ENCODE peak calls at places on chromosomes 11 and 22, in ten cellular contexts. J is keratinocyte, M is H9, L is astrocyte, Z is mesenchymal stem cell, H is fibroblast of lung, W is neural progenitor cell, R is HepG2, D is HCT116, O is hepatocyte. F is an unnamed sample. For H3K9me3, the result is how much of the 10 kb centered on the place peaks cover.

GRCh38 chr11:22192289-22192641 is 620 bp upstream of the ANO5 start:
- DNase-seq in J (no peak), M (peak), L (no peak), Z (no peak), H (peak), W (peak), R (peak), D (no peak), O (peak), F (no peak)

GRCh38 chr11:62555464-62556092 is 9.0 kb upstream of the AHNAK start:
- DNase-seq in J (no peak), M (no peak), L (peak), Z (no peak), H (peak), W (peak), R (no peak), D (no peak), O (peak), F (peak)

GRCh38 chr11:110797453-110797852 is 85.2 kb upstream of the ARHGAP20 start:
- DNase-seq in J (no peak), M (no peak), L (peak), Z (no peak), H (peak), W (no peak), R (no peak), D (no peak), O (no peak), F (no peak)

GRCh38 chr11:12213920-12214319 is 103.5 kb downstream of the MICAL2 start:
- DNase-seq in J (no peak), M (no peak), L (no peak), Z (peak), H (no peak), W (no peak), R (no peak), D (no peak), O (no peak), F (no peak)

GRCh38 chr11:111229604-111230003 is 15.9 kb upstream of the POU2AF2 start:
- DNase-seq in J (no peak), M (no peak), L (no peak), Z (no peak), H (peak), W (no peak), R (no peak), D (no peak), O (no peak), F (peak)

GRCh38 chr11:117201516-117201866 is 2.3 kb downstream of the TAGLN start:
- DNase-seq in J (no peak), M (no peak), L (no peak), Z (no peak), H (no peak), W (no peak), R (no peak), D (no peak), O (no peak), F (no peak)

GRCh38 chr11:69300124-69301032 is 6.4 kb downstream of the MYEOV start:
- DNase-seq in J (no peak), M (no peak), L (no peak), Z (peak), H (peak), W (no peak), R (no peak), D (no peak), O (no peak), F (peak)

GRCh38 chr11:65793144-65793581 is 6.3 kb downstream of the OVOL1 start:
- DNase-seq in J (peak), M (no peak), L (no peak), Z (no peak), H (no peak), W (no peak), R (no peak), D (no peak), O (peak), F (no peak)

GRCh38 chr11:117058761-117059233 is 39.4 kb downstream of the SIK3 start:
- DNase-seq in J (no peak), M (no peak), L (peak), Z (peak), H (peak), W (peak), R (no peak), D (no peak), O (no peak), F (no peak)

GRCh38 chr11:134610116-134610910 is 198.3 kb upstream of the B3GAT1 start:
- DNase-seq in J (no peak), M (no peak), L (no peak), Z (no peak), H (no peak), W (no peak), R (no peak), D (no peak), O (no peak), F (no peak)

GRCh38 chr11:93209476-93209875 is 11.7 kb upstream of the SLC36A4 start:
- DNase-seq in J (no peak), M (no peak), L (no peak), Z (no peak), H (no peak), W (no peak), R (no peak), D (no peak), O (no peak), F (no peak)

GRCh38 chr11:95335989-95336388 is 105.0 kb upstream of the SESN3 start:
- DNase-seq in J (no peak), M (no peak), L (no peak), Z (no peak), H (peak), W (no peak), R (no peak), D (no peak), O (no peak), F (no peak)

GRCh38 chr22:50561401-50562074 is 1.2 kb downstream of the SYCE3 start:
- DNase-seq in J (no peak), M (no peak), L (no peak), Z (no peak), H (no peak), W (no peak), R (no peak), D (no peak), O (no peak), F (no peak)

GRCh38 chr11:36540998-36541397 is 26.8 kb upstream of the RAG1 start:
- DNase-seq in J (no peak), M (peak), L (peak), Z (peak), H (peak), W (peak), R (peak), D (peak), O (peak), F (peak)

GRCh38 chr22:25484916-25485315 is 79.6 kb upstream of the GRK3 start:
- DNase-seq in J (no peak), M (no peak), L (no peak), Z (no peak), H (no peak), W (no peak), R (no peak), D (no peak), O (no peak), F (no peak)

GRCh38 chr11:67315325-67315909 is 12.1 kb downstream of the SSH3 start:
- DNase-seq in J (no peak), M (no peak), L (no peak), Z (no peak), H (no peak), W (no peak), R (no peak), D (no peak), O (no peak), F (no peak)

GRCh38 chr22:19039796-19040580 is 82.2 kb downstream of the DGCR2 start:
- DNase-seq in J (no peak), M (peak), L (no peak), Z (no peak), H (no peak), W (no peak), R (no peak), D (no peak), O (no peak), F (no peak)

GRCh38 chr11:11996321-11997174 is 11.9 kb downstream of the DKK3 start:
- DNase-seq in J (no peak), M (no peak), L (no peak), Z (no peak), H (no peak), W (no peak), R (no peak), D (no peak), O (no peak), F (no peak)

GRCh38 chr11:130089669-130090063 is 20.0 kb downstream of the APLP2 start:
- DNase-seq in J (no peak), M (no peak), L (no peak), Z (no peak), H (no peak), W (no peak), R (peak), D (no peak), O (no peak), F (no peak)

GRCh38 chr11:14500181-14500651 is 605 bp upstream of the COPB1 start:
- DNase-seq in J (no peak), M (no peak), L (peak), Z (peak), H (peak), W (peak), R (peak), D (no peak), O (peak), F (peak)

GRCh38 chr11:65891180-65892136 is 985 bp downstream of the CCDC85B start:
- DNase-seq in J (no peak), M (peak), L (no peak), Z (no peak), H (no peak), W (peak), R (peak), D (no peak), O (no peak), F (peak)

GRCh38 chr11:126333142-126333541 is 22.3 kb upstream of the ST3GAL4 start:
- DNase-seq in J (no peak), M (no peak), L (no peak), Z (no peak), H (no peak), W (no peak), R (no peak), D (no peak), O (no peak), F (no peak)

GRCh38 chr11:9765320-9766101 is 101.6 kb downstream of the SWAP70 start:
- DNase-seq in J (no peak), M (peak), L (peak), Z (peak), H (peak), W (peak), R (peak), D (no peak), O (peak), F (no peak)

GRCh38 chr11:68340784-68341556 is 28.6 kb downstream of the LRP5 start:
- DNase-seq in J (no peak), M (no peak), L (no peak), Z (peak), H (no peak), W (no peak), R (no peak), D (no peak), O (no peak), F (no peak)

GRCh38 chr11:45321669-45322068 is 35.5 kb upstream of the SYT13 start:
- DNase-seq in J (no peak), M (no peak), L (no peak), Z (no peak), H (no peak), W (no peak), R (no peak), D (no peak), O (no peak), F (no peak)

GRCh38 chr11:14448229-14448628 is 51.4 kb downstream of the COPB1 start:
- DNase-seq in J (no peak), M (no peak), L (no peak), Z (no peak), H (no peak), W (no peak), R (no peak), D (no peak), O (no peak), F (no peak)

GRCh38 chr22:40782521-40782920 is 36.6 kb downstream of the SLC25A17 start:
- DNase-seq in J (no peak), M (no peak), L (no peak), Z (no peak), H (no peak), W (no peak), R (no peak), D (no peak), O (no peak), F (no peak)

GRCh38 chr11:72773291-72773690 is 20.6 kb downstream of the STARD10 start:
- DNase-seq in J (no peak), M (no peak), L (peak), Z (peak), H (peak), W (no peak), R (no peak), D (no peak), O (peak), F (no peak)

GRCh38 chr11:123678246-123678645 is 23.8 kb upstream of the SCN3B start:
- DNase-seq in J (no peak), M (no peak), L (no peak), Z (no peak), H (no peak), W (no peak), R (no peak), D (no peak), O (no peak), F (no peak)

GRCh38 chr11:102599642-102600261 is 25.4 kb downstream of the MMP20 start:
- DNase-seq in J (peak), M (no peak), L (peak), Z (peak), H (peak), W (no peak), R (peak), D (peak), O (peak), F (no peak)

GRCh38 chr11:67268036-67268683 is 1.9 kb downstream of the GRK2 start:
- DNase-seq in J (no peak), M (no peak), L (no peak), Z (no peak), H (no peak), W (no peak), R (no peak), D (no peak), O (no peak), F (peak)

GRCh38 chr11:65132988-65133700 is 1.2 kb downstream of the SYVN1 start:
- DNase-seq in J (peak), M (peak), L (no peak), Z (peak), H (no peak), W (peak), R (peak), D (peak), O (peak), F (peak)

GRCh38 chr22:28931844-28932561 is 48.6 kb downstream of the ZNRF3 start:
- DNase-seq in J (no peak), M (no peak), L (no peak), Z (no peak), H (no peak), W (no peak), R (peak), D (no peak), O (no peak), F (no peak)

GRCh38 chr22:28927526-28928089 is 44.2 kb downstream of the ZNRF3 start:
- DNase-seq in J (no peak), M (no peak), L (no peak), Z (no peak), H (no peak), W (no peak), R (no peak), D (no peak), O (no peak), F (no peak)

GRCh38 chr22:28925916-28926315 is 42.5 kb downstream of the ZNRF3 start:
- DNase-seq in J (no peak), M (peak), L (no peak), Z (no peak), H (no peak), W (no peak), R (no peak), D (no peak), O (no peak), F (no peak)

GRCh38 chr22:28930357-28931007 is 47.1 kb downstream of the ZNRF3 start:
- DNase-seq in J (no peak), M (no peak), L (peak), Z (no peak), H (peak), W (peak), R (no peak), D (no peak), O (no peak), F (peak)

GRCh38 chr22:28929197-28929596 is 45.8 kb downstream of the ZNRF3 start:
- DNase-seq in J (no peak), M (no peak), L (no peak), Z (no peak), H (no peak), W (no peak), R (no peak), D (no peak), O (no peak), F (no peak)
- H2AFZ ChIP-seq in J (no peak), M (no peak), L (no peak), Z (no peak), H (no peak), W (no peak), R (no peak), D (no peak), O (no peak), F (no peak)

GRCh38 chr11:78418584-78419211 is 1.1 kb upstream of the GAB2 start:
- DNase-seq in J (no peak), M (no peak), L (no peak), Z (no peak), H (no peak), W (no peak), R (no peak), D (no peak), O (no peak), F (peak)
- H3K27ac ChIP-seq in J (no peak), M (no peak), L (peak), Z (peak), H (peak), W (no peak), R (peak), D (no peak), O (peak), F (no peak)

DNA sequence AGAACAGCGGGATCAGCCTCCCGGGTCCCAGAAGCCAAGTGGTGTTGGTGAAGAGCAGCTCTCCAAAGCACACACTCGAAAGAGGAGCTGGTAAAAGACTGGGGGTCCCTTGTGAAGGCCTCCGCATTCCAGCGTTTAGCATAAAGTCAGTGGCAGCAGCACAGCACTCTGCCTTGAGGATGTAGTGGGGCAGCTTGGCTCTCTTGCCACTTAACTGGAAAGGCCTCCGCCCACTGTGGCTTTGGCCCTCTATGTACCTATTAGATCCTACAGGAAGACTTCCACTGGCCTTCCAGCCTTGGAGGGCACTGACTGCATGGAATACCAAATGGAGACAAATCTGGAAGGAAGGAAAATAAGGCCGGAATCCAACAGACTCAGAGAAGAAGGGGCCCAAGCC is 1455.3 kb downstream of the BRD1 start:
- DNase-seq in J (no peak), M (no peak), L (no peak), Z (no peak), H (no peak), W (no peak), R (no peak), D (no peak), O (no peak), F (no peak)
- H3K9me3 ChIP-seq in J (under half), M (under half), L (under half), Z (under half), H (under half), W (under half), R (under half), D (under half), O (under half), F (under half)

DNA sequence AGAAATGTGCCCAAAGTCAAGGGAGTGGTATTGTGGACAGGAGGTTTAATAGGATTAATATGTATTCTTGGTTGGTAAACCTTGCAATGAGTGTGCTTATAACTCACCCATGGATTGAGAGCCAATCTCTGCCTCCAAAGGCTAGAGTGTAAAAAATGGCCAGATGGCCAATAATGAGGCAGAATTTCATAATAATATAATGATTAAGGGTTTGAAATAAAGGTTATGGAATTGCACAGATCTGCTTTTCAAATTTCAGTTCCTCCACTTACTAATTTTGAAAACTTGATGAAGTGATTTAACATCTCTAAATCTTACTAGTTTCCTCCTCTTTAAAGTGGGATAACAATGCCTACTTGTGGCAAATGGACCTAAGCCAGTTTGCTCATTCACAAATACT is 94.8 kb downstream of the BDNF start:
- DNase-seq in J (no peak), M (no peak), L (no peak), Z (no peak), H (no peak), W (no peak), R (no peak), D (no peak), O (no peak), F (no peak)
- H2AFZ ChIP-seq in J (no peak), M (no peak), L (no peak), Z (no peak), H (no peak), W (no peak), R (no peak), D (no peak), O (no peak), F (no peak)

DNA sequence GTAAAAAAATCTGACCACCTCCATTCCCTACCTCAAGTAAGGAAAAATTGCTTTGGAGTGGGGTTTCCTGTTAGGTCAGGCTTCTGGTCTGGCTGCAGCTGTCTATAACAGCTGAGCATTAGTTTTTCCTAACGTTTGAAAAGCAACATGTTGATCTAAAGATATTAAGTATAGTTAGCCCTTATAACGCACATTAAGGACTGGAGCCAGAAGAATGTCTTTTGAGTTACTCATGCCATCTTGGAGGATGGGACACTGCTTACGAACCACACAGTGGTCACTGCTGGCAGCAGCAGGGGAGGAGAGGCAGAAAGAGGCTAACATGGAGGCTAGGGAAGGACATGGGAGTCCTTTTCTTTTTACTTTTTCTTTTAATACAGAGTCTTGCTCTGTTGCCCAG is 44.1 kb upstream of the GDPD4 start:
- DNase-seq in J (no peak), M (no peak), L (peak), Z (peak), H (peak), W (no peak), R (no peak), D (no peak), O (no peak), F (no peak)
- H3K27ac ChIP-seq in J (no peak), M (no peak), L (peak), Z (peak), H (no peak), W (no peak), R (no peak), D (no peak), O (no peak), F (no peak)

GRCh38 chr22:48268293-48268692 is 1505.8 kb downstream of the TBC1D22A start:
- DNase-seq in J (no peak), M (no peak), L (no peak), Z (no peak), H (no peak), W (no peak), R (no peak), D (no peak), O (no peak), F (peak)
- H3K9me3 ChIP-seq in J (under half), M (under half), L (under half), Z (under half), H (under half), W (under half), R (under half), D (under half), O (under half), F (under half)

GRCh38 chr22:48478529-48479265 is 1349.0 kb downstream of the BRD1 start:
- DNase-seq in J (no peak), M (no peak), L (no peak), Z (no peak), H (no peak), W (no peak), R (no peak), D (no peak), O (no peak), F (no peak)
- H2AFZ ChIP-seq in J (no peak), M (no peak), L (no peak), Z (no peak), H (no peak), W (no peak), R (no peak), D (no peak), O (no peak), F (no peak)